ENCODE peak calls at places on chromosomes 5 and 9, in six cellular contexts. S is endothelial cell of umbilical vein, N is A549, E is HepG2, X is GM12878, O is K562. V is an unnamed sample.

GRCh38 chr5:151924564-151925395 is at the start of gene GLRA1:
- DNase-seq in O (peak), E (peak), N (peak), S (peak), X (no peak), V (peak)

GRCh38 chr5:127011961-127012644 is 18.3 kb downstream of the MARCHF3 start:
- DNase-seq in O (no peak), X (peak), S (peak), N (no peak), E (no peak), V (no peak)

GRCh38 chr5:143761663-143762062 is 50.3 kb upstream of the HMHB1 start:
- DNase-seq in N (no peak), E (no peak), X (no peak), S (no peak), O (no peak), V (no peak)

GRCh38 chr9:5450360-5451051 is at the start of gene CD274:
- DNase-seq in O (peak), E (peak), S (peak), X (no peak), N (peak), V (peak)

GRCh38 chr9:133403766-133404439 is 13.9 kb downstream of the REXO4 start:
- DNase-seq in X (no peak), S (peak), N (peak), E (peak), O (peak), V (peak)

GRCh38 chr5:41334758-41335157 is 121.4 kb upstream of the C6 start:
- DNase-seq in X (no peak), N (no peak), S (no peak), E (no peak), O (no peak), V (no peak)

GRCh38 chr9:132842124-132843005 is 35.7 kb downstream of the AK8 start:
- DNase-seq in E (no peak), N (no peak), S (no peak), X (no peak), O (no peak), V (no peak)

GRCh38 chr9:75814667-75815066 is 75.8 kb upstream of the PCSK5 start:
- DNase-seq in N (no peak), E (no peak), X (no peak), O (no peak), S (peak), V (no peak)

GRCh38 chr5:164475339-164475977 is 970.0 kb downstream of the MAT2B start:
- DNase-seq in O (peak), N (peak), S (peak), E (peak), X (no peak), V (peak)

GRCh38 chr9:89052470-89053097 is 61.3 kb downstream of the S1PR3 start:
- DNase-seq in E (no peak), X (no peak), O (peak), N (no peak), S (no peak), V (no peak)

GRCh38 chr9:120873512-120873911 is 3.5 kb downstream of the PHF19 start:
- DNase-seq in S (no peak), O (no peak), N (peak), E (no peak), X (no peak), V (no peak)

GRCh38 chr5:148972958-148973357 is 89.9 kb downstream of the SH3TC2 start:
- DNase-seq in O (no peak), X (no peak), N (peak), E (peak), S (peak), V (no peak)

GRCh38 chr9:137545123-137545522 is 5.1 kb downstream of the PNPLA7 start:
- DNase-seq in S (no peak), N (no peak), O (no peak), E (no peak), X (no peak), V (no peak)

GRCh38 chr5:132751444-132751843 is 4.2 kb downstream of the CCNI2 start:
- DNase-seq in E (no peak), S (no peak), O (no peak), X (peak), N (no peak), V (no peak)

GRCh38 chr9:120531683-120532300 is 48.2 kb downstream of the CDK5RAP2 start:
- DNase-seq in S (peak), E (peak), O (peak), X (no peak), N (peak), V (peak)

GRCh38 chr9:35905912-35906679 is at the start of gene HRCT1:
- DNase-seq in N (peak), S (peak), E (peak), X (no peak), O (no peak), V (no peak)
- TF ChIP-seq MYC in N (no peak), S (no peak), E (peak), X (no peak), O (no peak), V (no peak)

GRCh38 chr5:134524826-134525686 is at the start of gene JADE2:
- DNase-seq in S (peak), X (no peak), N (peak), E (peak), O (peak), V (peak)
- TF ChIP-seq POLR2A in S (no peak), X (peak), N (peak), E (no peak), O (peak), V (no peak)

GRCh38 chr5:175219256-175219835 is 224.6 kb downstream of the DRD1 start:
- DNase-seq in O (no peak), S (no peak), X (no peak), E (no peak), N (no peak), V (no peak)
- TF ChIP-seq MYC in O (no peak), S (no peak), X (no peak), E (no peak), N (no peak), V (no peak)

DNA sequence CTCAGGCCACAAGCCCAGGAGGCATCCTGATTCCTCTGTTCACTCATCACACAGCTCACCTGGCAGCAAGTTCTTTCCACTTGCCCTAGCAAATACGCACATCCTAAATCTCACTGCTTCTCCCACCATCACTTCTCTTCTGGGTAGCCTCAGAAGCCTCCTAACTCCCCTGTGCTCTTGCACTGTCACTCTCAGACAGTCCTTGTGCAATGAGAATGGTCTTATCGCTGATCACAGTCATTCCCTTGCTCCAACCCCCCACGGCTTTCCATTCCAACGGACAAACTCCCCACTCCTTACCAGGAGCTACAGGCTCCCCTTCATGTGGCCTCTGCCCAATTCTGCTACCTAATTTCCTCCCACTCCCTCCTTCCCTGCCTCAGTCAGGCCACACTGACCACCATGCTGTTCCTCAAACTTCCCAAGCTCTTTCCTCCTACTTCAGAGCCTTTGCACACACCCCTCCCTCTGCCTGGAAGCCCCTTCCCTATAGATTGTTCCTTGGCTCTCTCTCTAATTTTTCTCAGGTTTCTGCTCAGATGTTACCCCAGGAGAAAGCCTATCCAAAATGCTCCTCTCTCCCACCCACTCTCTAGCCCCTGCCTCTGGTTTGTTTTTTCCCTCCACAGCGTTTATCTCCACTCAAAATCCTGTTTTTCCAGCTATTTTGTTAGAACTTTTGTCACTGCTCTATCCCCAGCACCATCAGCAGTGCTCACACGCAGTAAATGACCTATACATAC is 34.1 kb upstream of the TNFAIP8 start:
- DNase-seq in S (no peak), E (no peak), O (peak), N (no peak), X (no peak), V (peak)
- TF ChIP-seq POLR2A in S (no peak), E (no peak), O (peak), N (no peak), X (no peak), V (no peak)

GRCh38 chr9:127181315-127181580 is 58.8 kb upstream of the ANGPTL2 start:
- DNase-seq in O (no peak), S (no peak), N (no peak), E (no peak), X (no peak), V (no peak)

GRCh38 chr9:127184641-127185040 is 62.2 kb upstream of the ANGPTL2 start:
- DNase-seq in E (no peak), N (no peak), S (no peak), O (no peak), X (no peak), V (no peak)

GRCh38 chr9:127181595-127182190 is 59.3 kb upstream of the ANGPTL2 start:
- DNase-seq in S (no peak), O (no peak), E (no peak), N (no peak), X (no peak), V (no peak)

GRCh38 chr9:127183814-127184582 is 61.6 kb upstream of the ANGPTL2 start:
- DNase-seq in N (no peak), O (no peak), S (peak), X (peak), E (no peak), V (no peak)

DNA sequence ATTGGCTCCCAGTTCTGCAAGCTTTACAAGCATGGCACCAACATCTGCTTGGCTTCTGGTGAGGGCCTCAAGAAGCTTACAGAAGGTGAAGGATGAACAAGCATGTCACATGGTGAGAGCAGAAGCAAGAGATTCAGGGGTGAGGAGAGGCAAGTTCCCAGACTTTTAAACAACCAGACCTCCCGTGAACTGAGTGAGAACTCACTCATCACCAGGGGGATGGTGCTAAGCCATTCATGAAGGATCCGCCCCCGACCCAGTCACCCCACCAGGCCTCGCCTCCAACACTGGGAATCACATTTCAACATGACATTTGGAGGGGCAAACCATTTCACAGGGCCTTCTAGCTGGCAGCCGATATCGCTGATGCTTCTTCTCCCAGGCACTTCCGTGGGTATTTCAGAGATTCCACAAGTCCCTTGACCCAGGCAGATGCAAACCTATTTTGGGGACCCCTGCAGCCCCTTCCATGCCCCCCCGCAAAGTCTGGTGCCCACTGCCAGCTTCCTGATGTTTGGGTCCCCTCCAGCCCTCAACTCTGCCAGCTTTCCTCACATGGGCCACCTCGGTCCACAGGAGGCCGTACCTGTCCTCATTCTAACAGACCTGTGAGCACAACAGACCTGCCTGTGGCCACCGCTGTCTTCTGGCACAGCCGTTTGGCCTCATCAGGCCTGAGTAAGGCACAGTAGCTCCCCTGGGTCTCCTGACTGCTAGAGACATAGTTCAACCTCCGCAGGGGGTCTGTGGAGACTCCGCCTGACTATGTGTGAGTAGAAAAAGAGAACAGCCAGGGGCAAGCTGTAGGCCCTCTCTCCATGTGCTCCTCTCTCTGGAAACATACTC is 60.7 kb upstream of the ANGPTL2 start:
- DNase-seq in N (no peak), S (no peak), X (no peak), O (no peak), E (no peak), V (peak)
- TF ChIP-seq MYC in N (no peak), S (no peak), X (no peak), O (no peak), E (no peak), V (no peak)

DNA sequence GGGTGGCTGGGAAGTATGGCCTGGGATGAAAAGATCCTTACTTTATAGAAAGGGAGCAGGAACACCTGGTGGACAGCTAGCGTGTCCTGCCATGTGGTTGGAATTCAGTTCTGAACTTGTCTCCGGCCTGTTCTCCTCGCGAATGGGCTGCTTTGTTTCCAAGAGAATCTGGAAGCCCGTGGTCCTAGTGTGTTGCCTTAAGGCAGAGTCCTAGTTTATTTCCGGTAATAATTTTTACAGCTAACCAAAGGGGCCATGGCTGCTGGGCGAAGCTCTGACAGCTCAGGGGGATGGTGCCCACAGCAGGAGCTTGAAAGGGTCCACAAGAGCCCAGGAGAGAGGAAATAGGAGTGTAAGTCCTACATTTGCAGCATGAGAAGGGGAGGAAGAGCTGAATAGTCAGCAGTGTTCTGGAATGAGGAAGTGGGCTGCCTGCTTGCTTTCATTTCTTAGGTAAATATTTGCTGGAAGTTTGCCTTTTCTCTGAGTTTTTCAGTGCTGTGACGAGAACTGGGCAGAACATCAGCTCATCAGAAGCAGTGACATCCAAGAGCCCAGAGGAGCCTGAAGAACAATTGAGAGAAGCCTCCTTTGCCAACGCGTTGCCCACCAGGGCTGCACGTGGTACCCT is 13.1 kb upstream of the IGFBPL1 start:
- DNase-seq in S (no peak), X (no peak), O (no peak), N (peak), E (peak), V (peak)
- TF ChIP-seq POLR2A in S (no peak), X (no peak), O (no peak), N (no peak), E (peak), V (no peak)

DNA sequence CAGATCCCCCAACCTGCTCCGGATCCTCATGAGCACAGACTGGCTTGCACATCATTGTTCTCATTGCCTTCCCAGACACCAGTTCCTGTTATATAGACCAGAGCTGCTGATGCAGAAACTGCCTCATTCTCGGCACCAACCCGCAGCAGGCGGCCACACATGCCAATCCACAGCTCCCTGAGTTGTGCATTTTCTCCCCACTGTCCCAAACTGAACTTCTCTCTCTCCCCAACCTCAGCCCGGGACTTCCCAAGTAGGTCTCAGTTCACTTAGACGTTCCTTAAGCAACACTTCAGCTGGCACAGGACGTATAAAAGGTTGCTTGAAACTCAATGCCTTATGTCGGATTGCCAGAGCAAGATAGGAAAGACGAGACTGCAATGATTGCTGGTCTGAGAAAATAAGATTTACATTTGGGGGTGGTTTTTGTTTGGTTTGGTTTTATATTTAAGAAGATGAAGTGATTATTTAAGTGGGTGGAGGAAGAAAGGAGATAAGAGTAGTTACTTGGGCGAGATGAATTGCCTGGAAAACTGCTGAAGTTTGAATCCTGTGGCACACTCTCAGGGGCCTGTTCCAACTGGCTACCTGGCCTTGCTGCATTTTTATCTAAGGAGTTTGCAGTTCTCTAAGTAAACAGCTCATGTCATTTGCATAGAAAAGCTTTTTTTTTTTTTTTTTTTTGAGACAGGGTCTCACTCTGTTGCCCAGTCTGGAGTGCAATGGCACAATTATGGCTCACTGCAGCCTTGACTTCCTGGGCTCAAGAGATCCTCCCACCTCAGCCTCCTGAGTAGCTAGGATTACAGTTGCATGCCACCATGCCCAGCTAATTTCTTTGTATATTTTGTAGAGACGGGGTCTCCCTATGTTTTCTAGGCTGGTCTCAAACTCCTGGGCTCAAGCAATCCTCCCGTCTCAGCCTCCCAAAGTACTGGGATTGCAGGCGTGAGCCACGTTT is 155.4 kb downstream of the GOLPH3 start:
- DNase-seq in O (no peak), S (no peak), X (no peak), E (no peak), N (no peak), V (no peak)
- TF ChIP-seq MYC in O (no peak), S (no peak), X (no peak), E (no peak), N (no peak), V (no peak)